ENCODE peak calls at places on chromosome 16, in four cellular contexts. E is H1; U is neuronal stem cell; Y is activated CD8-positive, alpha-beta memory T cell treated with anti-CD3 and anti-CD28 coated beads for 1 hour. G is an unnamed sample.

GRCh38 chr16:10812352-10813122 is 6.1 kb downstream of the TVP23A start:
- DNase-seq in E (no peak), U (no peak), Y (no peak), G (no peak)

GRCh38 chr16:11292076-11292748 is 11.1 kb upstream of the PRM1 start:
- DNase-seq in E (no peak), Y (no peak), U (no peak), G (no peak)

GRCh38 chr16:27233731-27234130 is 30.4 kb downstream of the KDM8 start:
- DNase-seq in E (no peak), U (no peak), Y (no peak), G (no peak)

GRCh38 chr16:57042157-57043111 is 49.9 kb upstream of the CPNE2 start:
- DNase-seq in Y (peak), E (no peak), U (no peak), G (no peak)

GRCh38 chr16:58325941-58326340 is 31.1 kb upstream of the PRSS54 start:
- DNase-seq in E (no peak), U (no peak), Y (no peak), G (no peak)

GRCh38 chr16:474420-475122 is 49.1 kb downstream of the RAB11FIP3 start:
- DNase-seq in E (no peak), U (no peak), Y (no peak), G (no peak)

GRCh38 chr16:62149646-62150045 is 113.4 kb upstream of the CDH8 start:
- DNase-seq in U (no peak), E (no peak), Y (no peak), G (no peak)

GRCh38 chr16:167117-167462 is 1.3 kb downstream of the HBM start:
- DNase-seq in E (no peak), Y (no peak), U (no peak), G (no peak)